ENCODE peak calls at places on chromosomes 7 and 10, in seven cellular contexts. I is right lobe of liver, D is NCI-H526 treated with DMSO at 0.1 percent for 48 hours, F is HS-5, Z is heart left ventricle, E is cardiac fibroblast, R is GM04504. X is an unnamed sample.

GRCh38 chr7:5354460-5355279 is 69.0 kb downstream of the TNRC18 start:
- DNase-seq in I (peak), D (peak), F (no peak), Z (peak), E (peak), R (peak), X (peak)

GRCh38 chr7:43431020-43431595 is 151.8 kb upstream of the STK17A start:
- DNase-seq in I (no peak), D (no peak), F (no peak), Z (no peak), E (peak), R (no peak), X (no peak)

GRCh38 chr7:69652947-69653701 is 54.8 kb downstream of the AUTS2 start:
- DNase-seq in I (no peak), D (no peak), F (no peak), Z (no peak), E (no peak), R (no peak), X (no peak)

GRCh38 chr10:43408331-43408709 is 666 bp downstream of the HNRNPF start:
- DNase-seq in I (no peak), D (no peak), F (no peak), Z (no peak), E (no peak), R (no peak), X (no peak)

GRCh38 chr10:33248638-33249037 is 85.8 kb downstream of the NRP1 start:
- DNase-seq in I (no peak), D (no peak), F (peak), Z (no peak), E (peak), R (peak), X (no peak)

GRCh38 chr7:107147464-107148214 is 21.2 kb upstream of the HBP1 start:
- DNase-seq in I (no peak), D (peak), F (no peak), Z (no peak), E (peak), R (no peak), X (no peak)

GRCh38 chr7:69699949-69700715 is 101.9 kb downstream of the AUTS2 start:
- DNase-seq in I (no peak), D (no peak), F (no peak), Z (no peak), E (no peak), R (no peak), X (no peak)

GRCh38 chr7:80140388-80140787 is 5.8 kb downstream of the GNAI1 start:
- DNase-seq in I (no peak), D (no peak), F (no peak), Z (no peak), E (no peak), R (no peak), X (no peak)

GRCh38 chr7:46854958-46855473 is 726.9 kb downstream of the TNS3 start:
- DNase-seq in I (no peak), D (no peak), F (peak), Z (no peak), E (peak), R (peak), X (no peak)

GRCh38 chr7:11776083-11776482 is 55.9 kb downstream of the THSD7A start:
- DNase-seq in I (no peak), D (no peak), F (no peak), Z (no peak), E (no peak), R (no peak), X (no peak)

GRCh38 chr10:84424731-84425165 is 96.4 kb downstream of the CCSER2 start:
- DNase-seq in I (peak), D (no peak), F (peak), Z (peak), E (peak), R (peak), X (peak)

GRCh38 chr7:35985126-35985754 is 167.8 kb upstream of the EEPD1 start:
- DNase-seq in I (peak), D (peak), F (peak), Z (peak), E (peak), R (peak), X (peak)

GRCh38 chr10:63708421-63708820 is 187.2 kb downstream of the REEP3 start:
- DNase-seq in I (no peak), D (no peak), F (no peak), Z (no peak), E (no peak), R (no peak), X (no peak)

GRCh38 chr7:93307131-93307660 is 75.0 kb downstream of the VPS50 start:
- DNase-seq in I (no peak), D (no peak), F (peak), Z (no peak), E (peak), R (peak), X (no peak)

GRCh38 chr10:71737356-71738172 is 18.0 kb upstream of the C10orf105 start:
- DNase-seq in I (no peak), D (no peak), F (peak), Z (no peak), E (no peak), R (peak), X (no peak)

GRCh38 chr7:99860281-99861127 is 16.3 kb downstream of the OR2AE1 start:
- DNase-seq in I (no peak), D (no peak), F (peak), Z (no peak), E (peak), R (peak), X (no peak)

GRCh38 chr10:71708897-71709882 is 10.4 kb downstream of the C10orf105 start:
- DNase-seq in I (no peak), D (no peak), F (no peak), Z (no peak), E (no peak), R (no peak), X (no peak)

GRCh38 chr10:102300289-102300843 is 55.0 kb downstream of the GBF1 start:
- DNase-seq in I (no peak), D (no peak), F (peak), Z (no peak), E (peak), R (no peak), X (no peak)

GRCh38 chr7:2472744-2473143 is 3.5 kb downstream of the GRIFIN start:
- DNase-seq in I (no peak), D (no peak), F (no peak), Z (no peak), E (no peak), R (no peak), X (no peak)

GRCh38 chr10:132687893-132688579 is 97.9 kb downstream of the NKX6-2 start:
- DNase-seq in I (peak), D (no peak), F (no peak), Z (no peak), E (no peak), R (no peak), X (peak)

GRCh38 chr10:69497611-69498390 is 46.5 kb downstream of the TSPAN15 start:
- DNase-seq in I (peak), D (no peak), F (no peak), Z (no peak), E (no peak), R (no peak), X (no peak)

GRCh38 chr10:116044722-116045374 is 228.2 kb downstream of the GFRA1 start:
- DNase-seq in I (peak), D (no peak), F (no peak), Z (peak), E (no peak), R (peak), X (no peak)

GRCh38 chr7:17931069-17931468 is 9.2 kb downstream of the SNX13 start:
- DNase-seq in I (no peak), D (no peak), F (no peak), Z (no peak), E (no peak), R (no peak), X (no peak)

GRCh38 chr10:35641430-35642015 is 573 bp downstream of the FZD8 start:
- DNase-seq in I (peak), D (no peak), F (no peak), Z (peak), E (peak), R (no peak), X (peak)

GRCh38 chr10:49431426-49431825 is 35.5 kb upstream of the DRGX start:
- DNase-seq in I (no peak), D (no peak), F (no peak), Z (no peak), E (no peak), R (no peak), X (no peak)

GRCh38 chr7:134368851-134369533 is 52.3 kb upstream of the SLC35B4 start:
- DNase-seq in I (peak), D (peak), F (peak), Z (no peak), E (peak), R (peak), X (no peak)

GRCh38 chr10:3660753-3661152 is 124.3 kb downstream of the KLF6 start:
- DNase-seq in I (no peak), D (no peak), F (no peak), Z (no peak), E (no peak), R (no peak), X (no peak)

GRCh38 chr7:55369427-55369826 is 4.3 kb downstream of the LANCL2 start:
- DNase-seq in I (no peak), D (no peak), F (peak), Z (no peak), E (peak), R (peak), X (no peak)

GRCh38 chr10:113541554-113541902 is 11.3 kb upstream of the HABP2 start:
- DNase-seq in I (peak), D (no peak), F (no peak), Z (no peak), E (no peak), R (no peak), X (no peak)

X was measured in mucosa of descending colon.